ENCODE peak calls at places on chromosomes 5 and 9, in four cellular contexts. B is A549, F is neural progenitor cell, Y is fibroblast of pulmonary artery. D is an unnamed sample.

GRCh38 chr9:35380619-35381018 is 109.3 kb upstream of the RUSC2 start:
- DNase-seq in B (no peak), F (no peak), Y (no peak), D (no peak)

GRCh38 chr9:9961487-9961886 is 651.3 kb downstream of the PTPRD start:
- DNase-seq in B (no peak), F (no peak), Y (peak), D (no peak)

GRCh38 chr5:172502969-172503368 is 48.6 kb upstream of the SH3PXD2B start:
- DNase-seq in B (peak), F (peak), Y (no peak), D (no peak)

GRCh38 chr5:151706906-151707305 is 20.2 kb upstream of the SPARC start:
- DNase-seq in B (peak), F (no peak), Y (no peak), D (no peak)

GRCh38 chr5:95743877-95744276 is 12.7 kb downstream of the RHOBTB3 start:
- DNase-seq in B (no peak), F (no peak), Y (no peak), D (no peak)

GRCh38 chr5:142053434-142054253 is 40.8 kb upstream of the GNPDA1 start:
- DNase-seq in B (peak), F (no peak), Y (peak), D (peak)

GRCh38 chr5:75475364-75475763 is 36.1 kb downstream of the CERT1 start:
- DNase-seq in B (no peak), F (no peak), Y (no peak), D (no peak)

GRCh38 chr5:163532203-163532892 is 26.9 kb downstream of the MAT2B start:
- DNase-seq in B (no peak), F (no peak), Y (no peak), D (no peak)

GRCh38 chr9:84500218-84500617 is 159.7 kb upstream of the SLC28A3 start:
- DNase-seq in B (no peak), F (no peak), Y (no peak), D (no peak)

GRCh38 chr9:125889524-125890473 is 142.6 kb downstream of the PBX3 start:
- DNase-seq in B (peak), F (peak), Y (peak), D (no peak)

GRCh38 chr5:133552925-133553525 is 59.3 kb downstream of the FSTL4 start:
- DNase-seq in B (peak), F (peak), Y (peak), D (no peak)

GRCh38 chr9:38649731-38650363 is 29.5 kb upstream of the ANKRD18A start:
- DNase-seq in B (no peak), F (no peak), Y (no peak), D (no peak)

GRCh38 chr9:123360161-123361085 is 4.4 kb downstream of the CRB2 start:
- DNase-seq in B (peak), F (peak), Y (no peak), D (no peak)

GRCh38 chr9:136055715-136056545 is 39.2 kb downstream of the NACC2 start:
- DNase-seq in B (no peak), F (no peak), Y (no peak), D (no peak)

GRCh38 chr5:168562274-168562673 is 16.9 kb downstream of the PANK3 start:
- DNase-seq in B (no peak), F (no peak), Y (no peak), D (no peak)

GRCh38 chr9:72363226-72363625 is 1.8 kb downstream of the ZFAND5 start:
- DNase-seq in B (peak), F (no peak), Y (no peak), D (no peak)

GRCh38 chr5:14105717-14106435 is 37.3 kb upstream of the TRIO start:
- DNase-seq in B (peak), F (no peak), Y (peak), D (peak)

GRCh38 chr5:39283231-39283818 is 64.0 kb upstream of the FYB1 start:
- DNase-seq in B (peak), F (peak), Y (peak), D (peak)

GRCh38 chr5:138755084-138755748 is 2.0 kb downstream of the CTNNA1 start:
- DNase-seq in B (no peak), F (no peak), Y (no peak), D (no peak)
- H3K4me3 ChIP-seq in B (peak), F (peak), Y (peak), D (peak)

DNA sequence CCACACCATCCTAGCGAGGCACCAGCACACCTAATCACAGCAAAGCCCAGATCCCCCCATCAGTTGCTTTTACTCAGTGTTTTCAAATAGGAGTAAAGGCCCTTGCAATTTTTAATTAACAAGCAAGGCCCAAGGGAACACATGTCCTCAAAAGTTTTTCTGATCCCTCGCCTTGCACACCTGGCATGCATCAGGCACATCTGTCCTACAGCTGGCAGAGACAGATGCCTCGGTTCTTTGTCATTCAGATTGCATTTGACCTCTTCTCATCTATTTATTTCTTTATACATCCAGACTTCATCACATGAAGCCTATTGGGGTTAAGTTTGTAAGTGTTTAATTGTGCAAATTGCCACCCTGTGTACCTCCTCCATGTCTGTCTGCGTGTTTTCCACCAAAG is 241.4 kb downstream of the MARCHF11 start:
- DNase-seq in B (no peak), F (no peak), Y (no peak), D (no peak)
- H3K4me3 ChIP-seq in B (no peak), F (no peak), Y (no peak), D (no peak)

GRCh38 chr5:2738700-2739359 is 12.6 kb downstream of the IRX2 start:
- DNase-seq in B (no peak), F (no peak), Y (no peak), D (no peak)
- H3K4me3 ChIP-seq in B (peak), F (peak), Y (peak), D (peak)

GRCh38 chr5:123283537-123283936 is 139.7 kb downstream of the CEP120 start:
- DNase-seq in B (no peak), F (no peak), Y (no peak), D (no peak)
- H3K4me3 ChIP-seq in B (no peak), F (no peak), Y (no peak), D (no peak)

GRCh38 chr9:76628155-76628554 is 136.1 kb upstream of the PCA3 start:
- DNase-seq in B (no peak), F (no peak), Y (no peak), D (no peak)
- H3K4me3 ChIP-seq in B (no peak), F (no peak), Y (no peak), D (no peak)

GRCh38 chr9:5510360-5510931 is at the start of gene PDCD1LG2:
- DNase-seq in B (no peak), F (no peak), Y (peak), D (peak)
- H3K4me3 ChIP-seq in B (no peak), F (no peak), Y (peak), D (peak)

DNA sequence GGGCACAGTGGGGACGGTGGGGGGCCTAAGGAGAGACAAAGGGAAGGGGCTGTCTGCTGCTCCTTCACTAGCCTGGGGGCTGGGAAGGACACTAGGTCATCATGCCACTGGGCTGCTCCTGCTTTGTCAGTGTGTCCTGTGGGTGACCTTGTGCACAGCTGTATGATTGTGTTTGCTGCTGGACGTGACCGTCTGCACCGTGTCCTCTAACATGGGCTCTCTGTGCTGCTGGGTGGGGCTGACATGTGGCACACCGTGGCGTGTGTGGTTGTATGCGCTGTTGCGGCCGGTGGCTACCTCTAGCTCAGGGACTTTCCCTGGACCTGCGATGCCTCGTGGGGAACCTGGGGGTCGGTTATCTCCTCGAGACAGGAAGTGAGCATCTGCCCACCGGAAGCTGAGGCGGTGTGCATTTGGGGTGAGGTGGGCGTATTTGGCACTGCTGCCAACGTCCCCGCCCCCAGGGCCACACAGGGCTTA is 3.1 kb downstream of the N4BP3 start:
- DNase-seq in B (no peak), F (no peak), Y (no peak), D (no peak)
- H3K4me3 ChIP-seq in B (no peak), F (peak), Y (no peak), D (no peak)

GRCh38 chr5:23139338-23140171 is 286.4 kb upstream of the CDH12 start:
- DNase-seq in B (peak), F (peak), Y (peak), D (peak)
- H3K4me3 ChIP-seq in B (no peak), F (no peak), Y (no peak), D (no peak)

DNA sequence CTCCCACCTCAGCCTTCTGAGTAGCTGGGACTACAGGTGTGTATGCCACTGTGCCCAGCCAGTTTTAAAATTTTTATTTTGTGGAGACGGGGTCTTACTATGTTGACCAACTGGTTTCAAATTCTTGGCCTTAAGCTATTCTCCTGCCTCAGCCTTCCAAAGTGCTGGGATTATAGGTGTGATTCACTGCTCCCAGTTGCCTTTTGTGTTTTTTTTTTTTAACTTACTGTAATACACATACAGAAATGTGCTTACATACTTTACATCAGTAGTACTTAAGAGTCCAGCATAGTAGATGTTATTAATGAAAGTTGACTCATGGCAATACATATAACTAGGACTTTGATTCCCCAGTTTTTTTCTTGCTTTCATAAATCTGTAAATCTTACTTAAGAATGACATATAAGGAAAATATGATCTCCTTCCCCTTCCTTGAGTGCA is 4.7 kb downstream of the MAN2A1 start:
- DNase-seq in B (no peak), F (no peak), Y (peak), D (no peak)
- H3K4me3 ChIP-seq in B (no peak), F (no peak), Y (no peak), D (no peak)

GRCh38 chr9:130327070-130327780 is 61.7 kb downstream of the HMCN2 start:
- DNase-seq in B (no peak), F (peak), Y (no peak), D (no peak)
- H3K4me3 ChIP-seq in B (no peak), F (no peak), Y (no peak), D (no peak)

D was measured in skeletal muscle cell.